ENCODE peak calls at places on chromosomes 7 and 10, in ten cellular contexts. Y, X, R, O, S, M, T, F, Z and I are unnamed samples.

GRCh38 chr10:49410365-49411074 is 14.6 kb upstream of the DRGX start:
- DNase-seq in F (no peak), T (peak), Z (no peak), O (no peak), S (peak), Y (no peak), R (no peak), X (peak), M (no peak), I (no peak)

GRCh38 chr7:87941138-87941537 is 7.1 kb downstream of the ADAM22 start:
- DNase-seq in O (no peak), M (no peak), Z (no peak), Y (no peak), F (no peak), S (no peak), X (no peak), T (no peak), R (no peak), I (no peak)

GRCh38 chr7:107661081-107661864 is 645 bp downstream of the SLC26A4 start:
- DNase-seq in Z (peak), M (no peak), R (no peak), X (peak), S (peak), T (peak), Y (peak), F (peak), O (peak), I (peak)

GRCh38 chr10:69786791-69787190 is 14.9 kb upstream of the COL13A1 start:
- DNase-seq in S (no peak), T (no peak), M (no peak), R (peak), Z (peak), X (no peak), O (no peak), F (no peak), Y (no peak), I (no peak)

GRCh38 chr7:46131916-46132795 is 211.1 kb upstream of the IGFBP3 start:
- DNase-seq in Z (no peak), T (no peak), Y (peak), X (no peak), O (no peak), F (no peak), S (no peak), M (no peak), R (no peak), I (no peak)

GRCh38 chr7:153017197-153017596 is 257.6 kb downstream of the ACTR3B start:
- DNase-seq in O (peak), T (no peak), X (no peak), R (no peak), F (no peak), Z (no peak), M (no peak), S (no peak), Y (no peak), I (no peak)

GRCh38 chr7:150814328-150815001 is 13.9 kb downstream of the TMEM176A start:
- DNase-seq in R (no peak), M (no peak), Y (no peak), F (no peak), O (no peak), S (no peak), X (no peak), T (no peak), Z (no peak), I (no peak)

GRCh38 chr10:47034511-47035051 is 123.4 kb downstream of the PTPN20 start:
- DNase-seq in R (no peak), X (no peak), F (no peak), T (no peak), Y (no peak), O (peak), M (no peak), Z (no peak), S (no peak), I (peak)

GRCh38 chr7:117158941-117159705 is 163.7 kb downstream of the WNT2 start:
- DNase-seq in X (no peak), S (no peak), F (no peak), Y (no peak), T (no peak), O (no peak), R (no peak), Z (no peak), M (peak), I (no peak)

GRCh38 chr10:119205926-119206602 is 1.3 kb upstream of the GRK5 start:
- DNase-seq in S (peak), F (peak), O (peak), Y (peak), M (no peak), T (no peak), X (peak), R (no peak), Z (no peak), I (peak)

GRCh38 chr7:107194051-107194450 is 25.2 kb downstream of the HBP1 start:
- DNase-seq in T (no peak), O (no peak), R (no peak), Z (no peak), M (no peak), F (no peak), S (no peak), Y (no peak), X (no peak), I (no peak)

GRCh38 chr7:30470163-30470770 is 8.3 kb downstream of the NOD1 start:
- DNase-seq in F (no peak), X (peak), T (no peak), Z (no peak), O (no peak), M (no peak), R (peak), Y (no peak), S (peak), I (no peak)

GRCh38 chr10:31350891-31351290 is 31.9 kb downstream of the ZEB1 start:
- DNase-seq in S (no peak), Z (no peak), R (no peak), M (no peak), F (no peak), Y (no peak), T (no peak), O (no peak), X (no peak), I (no peak)

GRCh38 chr10:70232155-70232858 is 922 bp downstream of the PPA1 start:
- DNase-seq in S (peak), Z (peak), O (no peak), R (peak), X (peak), T (peak), M (no peak), F (no peak), Y (peak), I (no peak)

GRCh38 chr7:120272261-120272895 is 597 bp upstream of the KCND2 start:
- DNase-seq in S (no peak), M (no peak), O (no peak), R (peak), Z (peak), T (no peak), X (no peak), Y (peak), F (no peak), I (no peak)

GRCh38 chr10:34607894-34608293 is 207.2 kb downstream of the PARD3 start:
- DNase-seq in M (no peak), T (no peak), X (no peak), R (peak), S (no peak), Y (no peak), O (no peak), Z (no peak), F (no peak), I (no peak)

GRCh38 chr7:84981038-84981601 is 205.7 kb downstream of the SEMA3D start:
- DNase-seq in S (no peak), R (no peak), M (peak), O (no peak), Z (no peak), F (no peak), X (no peak), T (no peak), Y (no peak), I (no peak)

GRCh38 chr10:12051241-12051640 is 8.6 kb upstream of the UPF2 start:
- DNase-seq in S (no peak), Z (no peak), X (no peak), O (no peak), F (no peak), Y (no peak), R (no peak), T (no peak), M (no peak), I (no peak)
- TF ChIP-seq CTCF in S (no peak), Z (no peak), X (no peak), O (no peak), F (no peak), Y (no peak), R (no peak), T (no peak), M (no peak), I (no peak)

GRCh38 chr7:25389489-25390106 is 161.3 kb upstream of the NPVF start:
- DNase-seq in F (peak), O (no peak), S (peak), Z (no peak), Y (peak), X (no peak), T (peak), R (peak), M (no peak), I (no peak)
- TF ChIP-seq CTCF in F (peak), O (peak), S (peak), Z (peak), Y (peak), X (peak), T (peak), R (peak), M (peak), I (peak)

GRCh38 chr10:7412482-7413251 is 1.8 kb upstream of the SFMBT2 start:
- DNase-seq in O (peak), S (peak), F (peak), Z (no peak), M (no peak), T (peak), R (no peak), X (peak), Y (no peak), I (no peak)

GRCh38 chr10:7409732-7410168 is 1.1 kb downstream of the SFMBT2 start:
- DNase-seq in X (no peak), Z (no peak), Y (no peak), M (no peak), F (peak), R (no peak), T (no peak), O (no peak), S (peak), I (no peak)

GRCh38 chr10:7411671-7412481 is 1.0 kb upstream of the SFMBT2 start:
- DNase-seq in M (no peak), Z (no peak), S (no peak), Y (no peak), O (no peak), T (no peak), R (no peak), F (no peak), X (no peak), I (no peak)

GRCh38 chr10:7410306-7410799 is 481 bp downstream of the SFMBT2 start:
- DNase-seq in F (peak), X (peak), M (no peak), Y (peak), S (peak), Z (no peak), T (no peak), R (no peak), O (no peak), I (no peak)

DNA sequence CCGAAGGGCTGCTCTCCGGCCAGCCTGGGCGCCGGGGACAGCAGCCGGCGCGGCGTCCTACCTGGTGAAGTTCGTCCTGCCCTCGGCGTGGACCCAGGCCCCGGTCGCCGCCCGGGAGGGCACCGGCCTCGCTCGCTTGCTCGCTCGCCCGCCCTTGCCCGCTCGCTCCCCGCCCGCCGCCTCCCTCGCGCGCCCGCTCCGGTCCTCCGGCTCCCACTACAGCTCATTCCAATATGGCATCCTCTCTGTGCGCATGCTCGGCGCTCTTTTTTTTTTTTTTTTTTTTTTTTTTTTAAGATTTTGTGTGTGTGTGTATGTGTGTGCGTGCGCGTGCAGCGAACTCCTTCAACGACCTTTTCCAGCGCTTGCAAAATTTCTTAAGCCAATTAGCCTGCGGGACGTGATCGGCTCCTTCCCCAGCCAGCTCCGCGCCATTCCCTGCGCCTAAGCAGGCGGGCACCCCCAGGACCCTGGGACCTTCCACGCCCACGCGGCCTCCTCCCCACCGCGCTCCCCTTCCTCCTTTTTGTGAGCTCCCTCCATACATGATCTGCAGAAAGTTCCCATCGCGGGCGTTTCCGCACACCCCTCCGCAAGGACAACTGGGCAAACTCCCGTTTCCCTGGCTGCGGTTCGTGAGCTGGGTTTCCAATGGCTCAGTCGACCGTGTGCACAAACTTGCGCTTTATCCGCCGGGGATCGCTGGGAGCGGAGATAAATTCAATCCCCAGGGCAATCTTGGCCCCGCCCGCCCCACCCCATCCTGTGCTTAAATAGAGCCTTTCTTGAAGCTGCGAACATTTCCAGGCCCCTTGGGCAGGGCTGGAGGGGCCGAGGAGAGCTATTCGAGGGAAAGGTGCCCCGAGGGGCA is at the start of gene SFMBT2:
- DNase-seq in M (peak), S (peak), Y (peak), O (peak), Z (peak), F (peak), T (peak), R (peak), X (peak), I (no peak)
- TF ChIP-seq CTCF in M (no peak), S (peak), Y (no peak), O (no peak), Z (no peak), F (no peak), T (no peak), R (peak), X (peak), I (peak)

DNA sequence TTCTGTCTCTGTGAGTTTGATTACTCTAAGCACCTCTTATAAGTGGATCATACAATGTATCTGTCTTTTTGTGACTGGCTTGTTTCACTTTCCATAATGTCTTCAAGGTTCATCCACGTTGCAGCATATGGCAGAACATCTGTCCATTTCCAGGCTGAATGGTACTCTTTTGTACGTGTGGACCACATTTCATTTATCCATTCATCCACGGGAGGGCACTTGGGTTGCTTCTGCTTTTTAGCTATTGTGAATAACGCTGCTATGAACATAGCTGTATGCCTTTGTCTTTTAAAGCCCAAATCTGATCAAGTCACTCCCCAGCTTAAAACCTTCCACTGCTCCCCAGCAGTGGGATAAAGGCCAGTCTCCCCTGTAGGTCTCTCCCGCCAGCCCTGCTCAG is 31.5 kb downstream of the EGFR start:
- DNase-seq in R (no peak), O (no peak), S (no peak), X (no peak), Z (no peak), M (no peak), Y (no peak), F (no peak), T (no peak), I (no peak)
- TF ChIP-seq CTCF in R (peak), O (no peak), S (no peak), X (no peak), Z (peak), M (peak), Y (no peak), F (no peak), T (no peak), I (peak)

DNA sequence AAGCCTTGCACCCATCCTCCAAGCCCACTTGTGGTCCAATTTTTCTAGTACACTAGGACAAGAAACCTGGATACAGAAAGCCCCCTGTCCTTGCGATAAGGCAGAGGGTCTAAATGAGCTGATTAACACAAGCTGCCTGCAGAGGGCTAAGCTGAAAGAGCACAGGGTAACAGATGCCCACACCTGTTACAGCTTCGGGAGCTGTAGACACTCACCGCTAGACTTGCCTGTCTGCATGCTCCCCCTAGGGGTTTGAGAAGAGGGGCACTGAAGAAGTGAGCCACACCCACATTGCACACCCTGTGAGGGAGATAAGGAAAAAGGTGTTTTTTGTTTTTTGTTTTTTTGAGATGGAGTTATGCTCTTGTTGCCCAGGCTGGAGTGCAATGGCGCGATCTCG is 386.5 kb upstream of the AUTS2 start:
- DNase-seq in O (no peak), Y (no peak), X (no peak), Z (no peak), S (no peak), M (no peak), T (no peak), F (no peak), R (no peak), I (no peak)
- TF ChIP-seq CTCF in O (no peak), Y (no peak), X (peak), Z (no peak), S (no peak), M (no peak), T (no peak), F (peak), R (no peak), I (peak)

GRCh38 chr7:20310963-20311742 is 19.5 kb upstream of the ITGB8 start:
- DNase-seq in O (no peak), S (no peak), R (peak), F (no peak), Y (peak), X (no peak), M (no peak), T (no peak), Z (peak), I (no peak)
- TF ChIP-seq CTCF in O (peak), S (peak), R (peak), F (peak), Y (peak), X (peak), M (peak), T (no peak), Z (peak), I (peak)

GRCh38 chr7:116122972-116123595 is 87.3 kb upstream of the TES start:
- DNase-seq in S (no peak), T (peak), O (no peak), X (no peak), R (peak), Y (peak), M (peak), Z (peak), F (no peak), I (no peak)
- TF ChIP-seq CTCF in S (peak), T (peak), O (peak), X (peak), R (peak), Y (peak), M (peak), Z (peak), F (peak), I (peak)